ENCODE peak calls at places on chromosome X, in eight cellular contexts. One of them, this sample, is unnamed.

GRCh38 chrX:95885074-95885473 is 799.6 kb upstream of the DIAPH2 start:
- DNase-seq in SK-N-SH: no peak
- DNase-seq in substantia nigra: no peak
- DNase-seq in heart right ventricle: peak; percentile 3
- DNase-seq in astrocyte: peak; percentile 18
- DNase-seq in stomach: no peak
- DNase-seq in naive thymus-derived CD4-positive, alpha-beta T cell: no peak
- DNase-seq in Karpas-422: no peak
- DNase-seq in this sample: no peak

GRCh38 chrX:72576161-72576896 is 3.7 kb upstream of the HDAC8 start:
- DNase-seq in Karpas-422: no peak
- DNase-seq in naive thymus-derived CD4-positive, alpha-beta T cell: no peak
- DNase-seq in heart right ventricle: no peak
- DNase-seq in stomach: no peak
- DNase-seq in substantia nigra: no peak
- DNase-seq in SK-N-SH: no peak
- DNase-seq in astrocyte: peak; percentile 75
- DNase-seq in this sample: no peak

GRCh38 chrX:16144420-16144819 is 21.1 kb downstream of the GRPR start:
- DNase-seq in heart right ventricle: no peak
- DNase-seq in SK-N-SH: no peak
- DNase-seq in stomach: no peak
- DNase-seq in substantia nigra: no peak
- DNase-seq in astrocyte: no peak
- DNase-seq in Karpas-422: no peak
- DNase-seq in naive thymus-derived CD4-positive, alpha-beta T cell: no peak
- DNase-seq in this sample: no peak

GRCh38 chrX:111376897-111377601 is 34.9 kb downstream of the DCX start:
- DNase-seq in astrocyte: no peak
- DNase-seq in naive thymus-derived CD4-positive, alpha-beta T cell: no peak
- DNase-seq in stomach: no peak
- DNase-seq in Karpas-422: no peak
- DNase-seq in substantia nigra: no peak
- DNase-seq in heart right ventricle: no peak
- DNase-seq in SK-N-SH: no peak
- DNase-seq in this sample: no peak

GRCh38 chrX:67574696-67575095 is 30.9 kb downstream of the AR start:
- DNase-seq in heart right ventricle: no peak
- DNase-seq in naive thymus-derived CD4-positive, alpha-beta T cell: no peak
- DNase-seq in stomach: no peak
- DNase-seq in astrocyte: peak; percentile 21
- DNase-seq in SK-N-SH: no peak
- DNase-seq in Karpas-422: no peak
- DNase-seq in substantia nigra: no peak
- DNase-seq in this sample: no peak

GRCh38 chrX:2188840-2189239 is 311.9 kb downstream of the DHRSX start:
- DNase-seq in naive thymus-derived CD4-positive, alpha-beta T cell: no peak
- DNase-seq in astrocyte: no peak
- DNase-seq in stomach: no peak
- DNase-seq in substantia nigra: no peak
- DNase-seq in heart right ventricle: no peak
- DNase-seq in SK-N-SH: no peak
- DNase-seq in Karpas-422: no peak
- DNase-seq in this sample: no peak

GRCh38 chrX:114675365-114675764 is 91.5 kb downstream of the HTR2C start:
- DNase-seq in heart right ventricle: no peak
- DNase-seq in astrocyte: peak; percentile 66
- DNase-seq in substantia nigra: no peak
- DNase-seq in stomach: no peak
- DNase-seq in Karpas-422: no peak
- DNase-seq in SK-N-SH: no peak
- DNase-seq in naive thymus-derived CD4-positive, alpha-beta T cell: no peak
- DNase-seq in this sample: no peak

GRCh38 chrX:120560405-120560841 is 339 bp downstream of the CUL4B start:
- DNase-seq in substantia nigra: peak; percentile 42
- DNase-seq in SK-N-SH: no peak
- DNase-seq in naive thymus-derived CD4-positive, alpha-beta T cell: no peak
- DNase-seq in Karpas-422: peak; percentile 54
- DNase-seq in heart right ventricle: no peak
- DNase-seq in astrocyte: peak; percentile 22
- DNase-seq in stomach: peak; percentile 36
- DNase-seq in this sample: peak; percentile 6

GRCh38 chrX:679161-679979 is 48.8 kb downstream of the SHOX start:
- DNase-seq in Karpas-422: no peak
- DNase-seq in SK-N-SH: no peak
- DNase-seq in stomach: no peak
- DNase-seq in naive thymus-derived CD4-positive, alpha-beta T cell: no peak
- DNase-seq in heart right ventricle: no peak
- DNase-seq in astrocyte: no peak
- DNase-seq in substantia nigra: no peak
- DNase-seq in this sample: no peak

GRCh38 chrX:105229146-105229545 is 8.7 kb upstream of the TEX13A start:
- DNase-seq in Karpas-422: no peak
- DNase-seq in heart right ventricle: no peak
- DNase-seq in SK-N-SH: no peak
- DNase-seq in substantia nigra: no peak
- DNase-seq in astrocyte: no peak
- DNase-seq in naive thymus-derived CD4-positive, alpha-beta T cell: no peak
- DNase-seq in stomach: no peak
- DNase-seq in this sample: no peak

GRCh38 chrX:40012800-40013682 is 84.7 kb downstream of the BCOR start:
- DNase-seq in naive thymus-derived CD4-positive, alpha-beta T cell: no peak
- DNase-seq in astrocyte: peak; percentile 46
- DNase-seq in stomach: peak; percentile 70
- DNase-seq in SK-N-SH: no peak
- DNase-seq in substantia nigra: no peak
- DNase-seq in Karpas-422: no peak
- DNase-seq in heart right ventricle: peak; percentile 75
- DNase-seq in this sample: no peak

GRCh38 chrX:115650916-115651315 is 89.9 kb downstream of the PLS3 start:
- DNase-seq in naive thymus-derived CD4-positive, alpha-beta T cell: no peak
- DNase-seq in astrocyte: peak; percentile 23
- DNase-seq in stomach: peak; percentile 31
- DNase-seq in Karpas-422: peak; percentile 81
- DNase-seq in substantia nigra: peak; percentile 16
- DNase-seq in SK-N-SH: peak; percentile 52
- DNase-seq in heart right ventricle: peak; percentile 15
- DNase-seq in this sample: no peak

DNA sequence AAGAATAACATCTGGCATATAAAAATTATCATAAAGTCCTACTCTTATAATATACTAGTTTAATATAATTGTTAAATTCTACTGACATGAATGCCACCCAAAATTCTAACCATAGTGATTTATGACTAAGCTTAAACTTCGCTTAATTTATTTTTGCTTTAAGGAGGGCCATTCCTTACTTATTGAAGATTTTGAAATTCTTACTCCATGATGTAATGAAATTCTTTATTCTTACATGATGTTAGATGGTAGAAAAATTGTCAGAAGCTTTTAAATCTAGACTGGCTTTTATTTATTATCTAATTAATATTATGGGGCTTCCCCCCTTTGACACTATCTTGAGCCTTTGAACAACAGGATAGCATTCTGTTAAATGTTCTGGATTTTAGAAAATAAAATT is 19.5 kb upstream of the SUPT20HL2 start:
- DNase-seq in SK-N-SH: no peak
- DNase-seq in stomach: no peak
- DNase-seq in naive thymus-derived CD4-positive, alpha-beta T cell: no peak
- DNase-seq in astrocyte: peak; percentile 27
- DNase-seq in substantia nigra: no peak
- DNase-seq in Karpas-422: no peak
- DNase-seq in heart right ventricle: no peak
- DNase-seq in this sample: no peak
- H3K27ac ChIP-seq in SK-N-SH: no peak overlapping the region
- H3K27ac ChIP-seq in stomach: no peak overlapping the region
- H3K27ac ChIP-seq in naive thymus-derived CD4-positive, alpha-beta T cell: no peak overlapping the region
- H3K27ac ChIP-seq in astrocyte: peak overlapping the region; percentile 49
- H3K27ac ChIP-seq in substantia nigra: no peak overlapping the region
- H3K27ac ChIP-seq in Karpas-422: no peak overlapping the region
- H3K27ac ChIP-seq in heart right ventricle: no peak overlapping the region
- H3K27ac ChIP-seq in this sample: no peak overlapping the region

GRCh38 chrX:44306336-44306735 is 37.1 kb downstream of the EFHC2 start:
- DNase-seq in substantia nigra: no peak
- DNase-seq in astrocyte: peak; percentile 4
- DNase-seq in naive thymus-derived CD4-positive, alpha-beta T cell: no peak
- DNase-seq in stomach: peak; percentile 37
- DNase-seq in SK-N-SH: no peak
- DNase-seq in heart right ventricle: no peak
- DNase-seq in Karpas-422: no peak
- DNase-seq in this sample: no peak
- H3K27ac ChIP-seq in substantia nigra: no peak overlapping the region
- H3K27ac ChIP-seq in astrocyte: no peak overlapping the region
- H3K27ac ChIP-seq in naive thymus-derived CD4-positive, alpha-beta T cell: no peak overlapping the region
- H3K27ac ChIP-seq in stomach: no peak overlapping the region
- H3K27ac ChIP-seq in SK-N-SH: no peak overlapping the region
- H3K27ac ChIP-seq in heart right ventricle: no peak overlapping the region
- H3K27ac ChIP-seq in Karpas-422: no peak overlapping the region
- H3K27ac ChIP-seq in this sample: no peak overlapping the region

GRCh38 chrX:13258052-13258444 is 61.8 kb downstream of the ATXN3L start:
- DNase-seq in substantia nigra: no peak
- DNase-seq in SK-N-SH: no peak
- DNase-seq in stomach: no peak
- DNase-seq in Karpas-422: no peak
- DNase-seq in heart right ventricle: no peak
- DNase-seq in naive thymus-derived CD4-positive, alpha-beta T cell: no peak
- DNase-seq in astrocyte: no peak
- DNase-seq in this sample: no peak
- H3K27ac ChIP-seq in substantia nigra: no peak overlapping the region
- H3K27ac ChIP-seq in SK-N-SH: no peak overlapping the region
- H3K27ac ChIP-seq in stomach: no peak overlapping the region
- H3K27ac ChIP-seq in Karpas-422: no peak overlapping the region
- H3K27ac ChIP-seq in heart right ventricle: no peak overlapping the region
- H3K27ac ChIP-seq in naive thymus-derived CD4-positive, alpha-beta T cell: no peak overlapping the region
- H3K27ac ChIP-seq in astrocyte: no peak overlapping the region
- H3K27ac ChIP-seq in this sample: no peak overlapping the region

DNA sequence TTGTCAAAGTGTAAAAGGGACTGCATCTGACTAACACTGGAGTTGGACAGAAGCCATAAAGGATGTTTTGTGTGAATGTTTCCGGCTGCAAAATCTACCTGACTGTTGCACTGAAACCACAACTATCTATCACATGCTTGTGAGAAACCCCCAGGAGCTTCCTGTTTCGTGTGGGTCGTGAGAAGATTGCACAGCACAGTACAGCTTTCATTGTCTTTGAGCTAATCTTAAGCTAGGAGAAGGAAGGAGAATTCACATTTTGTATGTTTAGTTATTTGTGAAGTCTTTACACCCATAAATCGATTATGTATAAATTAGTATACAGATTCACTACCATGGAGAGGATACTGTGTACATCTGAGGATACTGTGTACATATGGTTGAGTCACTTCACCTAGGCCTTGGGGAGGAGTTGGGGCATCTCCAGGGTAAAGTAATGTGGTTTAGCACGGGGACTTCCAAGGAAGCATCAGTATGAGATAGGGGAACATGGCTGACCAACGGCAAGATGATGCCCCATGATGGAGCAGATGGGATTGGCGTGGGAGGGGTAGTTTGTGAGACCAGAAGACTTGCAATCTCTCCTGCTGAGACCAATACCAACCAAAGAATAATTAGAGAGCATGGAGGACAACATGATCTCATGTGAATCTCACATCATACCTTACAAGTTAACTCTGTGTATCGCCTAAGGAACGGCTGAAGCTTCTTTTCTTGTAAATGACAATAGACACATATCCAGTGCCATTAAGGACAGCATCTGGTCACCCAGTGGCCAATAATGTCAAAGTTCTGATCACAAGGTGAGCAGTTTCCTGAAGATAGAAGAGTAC is 43.1 kb upstream of the FAM9C start:
- DNase-seq in naive thymus-derived CD4-positive, alpha-beta T cell: peak; percentile 84
- DNase-seq in heart right ventricle: no peak
- DNase-seq in SK-N-SH: no peak
- DNase-seq in stomach: no peak
- DNase-seq in astrocyte: peak; percentile 75
- DNase-seq in substantia nigra: no peak
- DNase-seq in Karpas-422: no peak
- DNase-seq in this sample: no peak
- H3K27ac ChIP-seq in naive thymus-derived CD4-positive, alpha-beta T cell: peak overlapping the region; percentile 88
- H3K27ac ChIP-seq in heart right ventricle: no peak overlapping the region
- H3K27ac ChIP-seq in SK-N-SH: peak overlapping the region; percentile 58
- H3K27ac ChIP-seq in stomach: no peak overlapping the region
- H3K27ac ChIP-seq in astrocyte: peak overlapping the region; percentile 42
- H3K27ac ChIP-seq in substantia nigra: no peak overlapping the region
- H3K27ac ChIP-seq in Karpas-422: no peak overlapping the region
- H3K27ac ChIP-seq in this sample: peak overlapping the region; percentile 68

DNA sequence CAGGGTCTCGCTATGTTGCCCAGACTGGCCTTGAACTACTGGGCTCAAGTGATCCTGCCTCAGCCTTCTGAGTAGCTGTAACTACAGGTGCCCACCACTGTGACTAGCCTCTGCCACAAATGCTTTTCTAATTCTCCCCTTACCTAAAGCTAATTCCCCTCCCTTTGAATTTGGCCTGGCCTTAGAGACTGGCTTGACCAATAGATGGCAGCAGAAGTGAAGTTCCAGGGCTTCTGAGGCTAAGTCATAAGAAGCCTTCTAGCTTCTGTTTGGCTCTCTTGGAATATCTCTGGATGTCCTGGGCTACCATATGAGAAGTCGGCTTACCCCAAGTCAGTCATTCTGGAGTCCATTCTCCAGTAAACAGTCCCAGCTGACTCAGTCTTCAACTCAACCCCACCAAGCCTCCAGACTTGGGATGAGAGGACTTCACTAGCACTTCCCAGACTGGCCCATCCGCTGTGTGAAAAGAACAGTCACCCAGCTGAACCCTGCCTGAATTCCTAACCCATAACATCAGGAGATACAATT is 61.0 kb downstream of the HPRT1 start:
- DNase-seq in SK-N-SH: peak; percentile 61
- DNase-seq in substantia nigra: peak; percentile 2
- DNase-seq in Karpas-422: peak; percentile 77
- DNase-seq in naive thymus-derived CD4-positive, alpha-beta T cell: no peak
- DNase-seq in astrocyte: peak; percentile 41
- DNase-seq in stomach: no peak
- DNase-seq in heart right ventricle: peak; percentile 22
- DNase-seq in this sample: no peak
- H3K27ac ChIP-seq in SK-N-SH: no peak overlapping the region
- H3K27ac ChIP-seq in substantia nigra: no peak overlapping the region
- H3K27ac ChIP-seq in Karpas-422: no peak overlapping the region
- H3K27ac ChIP-seq in naive thymus-derived CD4-positive, alpha-beta T cell: no peak overlapping the region
- H3K27ac ChIP-seq in astrocyte: no peak overlapping the region
- H3K27ac ChIP-seq in stomach: no peak overlapping the region
- H3K27ac ChIP-seq in heart right ventricle: no peak overlapping the region
- H3K27ac ChIP-seq in this sample: no peak overlapping the region

GRCh38 chrX:10157032-10157341 is 212 bp downstream of the CLCN4 start:
- DNase-seq in stomach: no peak
- DNase-seq in heart right ventricle: no peak
- DNase-seq in substantia nigra: no peak
- DNase-seq in astrocyte: no peak
- DNase-seq in Karpas-422: no peak
- DNase-seq in naive thymus-derived CD4-positive, alpha-beta T cell: no peak
- DNase-seq in SK-N-SH: no peak
- DNase-seq in this sample: no peak
- H3K27ac ChIP-seq in stomach: peak overlapping the region; percentile 16
- H3K27ac ChIP-seq in heart right ventricle: peak overlapping the region; percentile 64
- H3K27ac ChIP-seq in substantia nigra: peak overlapping the region; percentile 77
- H3K27ac ChIP-seq in astrocyte: peak overlapping the region; percentile 60
- H3K27ac ChIP-seq in Karpas-422: peak overlapping the region; percentile 94
- H3K27ac ChIP-seq in naive thymus-derived CD4-positive, alpha-beta T cell: no peak overlapping the region
- H3K27ac ChIP-seq in SK-N-SH: no peak overlapping the region
- H3K27ac ChIP-seq in this sample: no peak overlapping the region

GRCh38 chrX:129545408-129545807 is 5.3 kb downstream of the OCRL start:
- DNase-seq in astrocyte: no peak
- DNase-seq in stomach: no peak
- DNase-seq in heart right ventricle: no peak
- DNase-seq in SK-N-SH: no peak
- DNase-seq in substantia nigra: no peak
- DNase-seq in naive thymus-derived CD4-positive, alpha-beta T cell: no peak
- DNase-seq in Karpas-422: no peak
- DNase-seq in this sample: no peak
- H3K27ac ChIP-seq in astrocyte: no peak overlapping the region
- H3K27ac ChIP-seq in stomach: no peak overlapping the region
- H3K27ac ChIP-seq in heart right ventricle: no peak overlapping the region
- H3K27ac ChIP-seq in SK-N-SH: no peak overlapping the region
- H3K27ac ChIP-seq in substantia nigra: no peak overlapping the region
- H3K27ac ChIP-seq in naive thymus-derived CD4-positive, alpha-beta T cell: no peak overlapping the region
- H3K27ac ChIP-seq in Karpas-422: no peak overlapping the region
- H3K27ac ChIP-seq in this sample: no peak overlapping the region

GRCh38 chrX:151710457-151710856 is 5.4 kb upstream of the FATE1 start:
- DNase-seq in heart right ventricle: no peak
- DNase-seq in Karpas-422: no peak
- DNase-seq in SK-N-SH: no peak
- DNase-seq in stomach: no peak
- DNase-seq in substantia nigra: no peak
- DNase-seq in astrocyte: no peak
- DNase-seq in naive thymus-derived CD4-positive, alpha-beta T cell: no peak
- DNase-seq in this sample: no peak
- H3K27ac ChIP-seq in heart right ventricle: no peak overlapping the region
- H3K27ac ChIP-seq in Karpas-422: no peak overlapping the region
- H3K27ac ChIP-seq in SK-N-SH: no peak overlapping the region
- H3K27ac ChIP-seq in stomach: no peak overlapping the region
- H3K27ac ChIP-seq in substantia nigra: no peak overlapping the region
- H3K27ac ChIP-seq in astrocyte: no peak overlapping the region
- H3K27ac ChIP-seq in naive thymus-derived CD4-positive, alpha-beta T cell: no peak overlapping the region
- H3K27ac ChIP-seq in this sample: no peak overlapping the region

This sample was measured in CD8-positive, alpha-beta memory T cell.